ENCODE peak calls at places on chromosome 20, in six cellular contexts. E is heart right ventricle, Q is fibroblast of lung, H is kidney, J is brain microvascular endothelial cell, V is ascending aorta. D is an unnamed sample.

GRCh38 chr20:16111132-16111852 is 462.0 kb downstream of the KIF16B start:
- DNase-seq in Q (no peak), V (no peak), J (no peak), H (no peak), E (no peak), D (no peak)

GRCh38 chr20:23145281-23145700 is 59.2 kb upstream of the CD93 start:
- DNase-seq in H (peak; percentile 51), E (no peak), V (peak; percentile 92), Q (peak; percentile 91), J (peak; percentile 52), D (no peak)

GRCh38 chr20:39106791-39107190 is 144.6 kb downstream of the DHX35 start:
- DNase-seq in H (no peak), J (no peak), Q (no peak), E (no peak), V (no peak), D (no peak)

GRCh38 chr20:10924628-10925266 is 250.9 kb upstream of the JAG1 start:
- DNase-seq in V (no peak), E (no peak), Q (peak; percentile 92), H (no peak), J (peak; percentile 60), D (peak; percentile 93)

GRCh38 chr20:55264825-55265224 is 740.5 kb downstream of the CBLN4 start:
- DNase-seq in V (no peak), E (no peak), J (no peak), H (no peak), Q (no peak), D (no peak)

GRCh38 chr20:45337367-45338120 is 10.7 kb downstream of the SDC4 start:
- DNase-seq in Q (peak; percentile 81), V (peak; percentile 92), E (peak; percentile 47), J (peak; percentile 91), H (peak; percentile 95), D (peak; percentile 87)

GRCh38 chr20:52048365-52048764 is 143.2 kb downstream of the ZFP64 start:
- DNase-seq in V (no peak), Q (no peak), E (no peak), J (no peak), H (no peak), D (no peak)

GRCh38 chr20:37643400-37643799 is 50.4 kb upstream of the CTNNBL1 start:
- DNase-seq in J (no peak), E (no peak), Q (peak; percentile 1), V (no peak), H (no peak), D (no peak)

GRCh38 chr20:37669062-37669772 is 24.6 kb upstream of the CTNNBL1 start:
- DNase-seq in E (no peak), Q (no peak), V (no peak), H (no peak), J (no peak), D (no peak)

GRCh38 chr20:34622821-34623451 is 54.0 kb downstream of the PIGU start:
- DNase-seq in H (no peak), J (no peak), Q (no peak), E (no peak), V (no peak), D (no peak)

GRCh38 chr20:33337119-33337518 is 54.1 kb downstream of the BPIFB1 start:
- DNase-seq in V (no peak), Q (no peak), E (no peak), H (no peak), J (no peak), D (no peak)

GRCh38 chr20:46303176-46303956 is 4.9 kb downstream of the CDH22 start:
- DNase-seq in E (no peak), Q (no peak), H (no peak), V (no peak), J (no peak), D (no peak)

GRCh38 chr20:47325242-47325641 is 31.3 kb downstream of the ZMYND8 start:
- DNase-seq in J (no peak), H (peak; percentile 10), Q (no peak), V (no peak), E (no peak), D (no peak)

GRCh38 chr20:63163596-63164560 is 52.1 kb downstream of the YTHDF1 start:
- DNase-seq in Q (no peak), J (no peak), E (peak; percentile 2), V (no peak), H (peak; percentile 48), D (no peak)

GRCh38 chr20:62237772-62238568 is at the start of gene OSBPL2:
- DNase-seq in J (peak; percentile 96), H (peak; percentile 100), E (peak; percentile 99), Q (peak; percentile 95), V (peak; percentile 99), D (peak; percentile 80)

GRCh38 chr20:63055575-63056235 is 48.9 kb upstream of the BHLHE23 start:
- DNase-seq in V (peak; percentile 52), H (peak; percentile 63), Q (no peak), E (peak; percentile 7), J (no peak), D (no peak)

GRCh38 chr20:59802471-59803221 is 130.8 kb downstream of the SYCP2 start:
- DNase-seq in J (no peak), H (no peak), Q (no peak), V (no peak), E (no peak), D (no peak)

GRCh38 chr20:34511891-34512265 is 4.3 kb upstream of the DYNLRB1 start:
- DNase-seq in Q (no peak), J (no peak), H (no peak), V (no peak), E (no peak), D (no peak)

GRCh38 chr20:36344517-36345132 is 38.5 kb downstream of the DLGAP4 start:
- DNase-seq in H (peak; percentile 49), J (peak; percentile 31), V (no peak), E (no peak), Q (peak; percentile 54), D (no peak)

GRCh38 chr20:3392756-3393155 is 14.7 kb downstream of the DNAAF9 start:
- DNase-seq in Q (no peak), J (no peak), V (no peak), H (no peak), E (no peak), D (no peak)

GRCh38 chr20:37526238-37526838 is 1.3 kb downstream of the BLCAP start:
- DNase-seq in H (no peak), J (peak; percentile 53), V (peak; percentile 59), E (no peak), Q (no peak), D (no peak)

GRCh38 chr20:21265457-21266190 is 37.5 kb upstream of the XRN2 start:
- DNase-seq in V (no peak), J (no peak), H (no peak), Q (no peak), E (no peak), D (no peak)

GRCh38 chr20:36149469-36149868 is 5.1 kb upstream of the EPB41L1 start:
- DNase-seq in J (no peak), H (peak; percentile 87), V (peak; percentile 73), Q (no peak), E (peak; percentile 76), D (no peak)

GRCh38 chr20:19875746-19876145 is 117.7 kb downstream of the RIN2 start:
- DNase-seq in J (no peak), H (no peak), V (no peak), E (no peak), Q (no peak), D (no peak)
- H3K4me3 ChIP-seq in J (no peak overlapping the region), H (no peak overlapping the region), V (peak overlapping the region; percentile 23), E (no peak overlapping the region), Q (no peak overlapping the region), D (no peak overlapping the region)

DNA sequence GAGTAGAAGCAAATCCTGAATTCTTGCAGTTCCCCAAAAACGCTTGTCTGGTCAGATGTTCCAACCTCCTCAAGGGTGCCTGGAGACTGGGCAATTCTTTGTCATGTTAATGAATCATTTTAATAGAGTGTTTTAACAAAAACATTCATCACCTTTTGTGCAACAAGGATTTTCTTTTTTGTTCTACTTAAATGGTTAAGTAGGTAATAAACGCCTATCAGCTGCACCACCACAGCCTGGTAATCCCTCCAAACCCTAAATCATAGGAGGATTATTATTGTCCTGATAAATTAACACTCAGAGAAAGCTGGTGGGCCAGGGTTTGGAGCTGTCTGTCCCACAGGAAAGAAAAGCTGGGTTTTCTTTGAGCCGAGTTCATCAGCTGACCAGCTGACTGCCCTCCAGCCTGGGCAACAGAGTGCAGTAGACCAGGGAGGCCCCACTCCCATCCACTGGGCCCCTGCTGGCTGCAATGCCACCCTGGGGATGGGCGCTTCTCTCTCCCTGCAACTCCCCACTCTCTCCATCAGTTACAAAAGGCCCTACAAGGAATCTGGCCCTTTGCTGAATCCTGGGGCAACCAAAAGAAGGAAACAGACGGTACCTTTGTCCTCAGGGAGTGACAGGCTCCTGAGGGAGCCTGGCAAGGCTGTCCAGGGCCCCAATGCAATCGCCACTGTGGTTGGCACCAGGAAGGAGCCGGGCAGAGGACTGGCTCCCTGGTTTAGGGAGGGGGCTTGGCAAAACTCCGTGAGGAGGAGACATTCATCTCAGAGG is 23.1 kb upstream of the BMP7 start:
- DNase-seq in H (peak; percentile 26), J (no peak), V (no peak), Q (no peak), E (no peak), D (no peak)
- TF ChIP-seq CTCF in H (no peak), J (no peak), V (no peak), Q (no peak), E (no peak), D (no peak)

GRCh38 chr20:17683218-17684076 is 1.4 kb upstream of the RRBP1 start:
- DNase-seq in V (peak; percentile 38), H (no peak), Q (no peak), E (no peak), J (no peak), D (no peak)
- H3K4me3 ChIP-seq in V (peak overlapping the region; percentile 90), H (peak overlapping the region; percentile 55), Q (no peak overlapping the region), E (no peak overlapping the region), J (no peak overlapping the region), D (no peak overlapping the region)

GRCh38 chr20:770691-771090 is 2.4 kb upstream of the SLC52A3 start:
- DNase-seq in E (no peak), J (no peak), Q (no peak), V (no peak), H (no peak), D (no peak)

GRCh38 chr20:766906-767305 is 1.4 kb downstream of the SLC52A3 start:
- DNase-seq in E (no peak), Q (no peak), J (no peak), H (no peak), V (no peak), D (no peak)

GRCh38 chr20:764255-764654 is 4.0 kb downstream of the SLC52A3 start:
- DNase-seq in V (no peak), H (no peak), Q (no peak), J (no peak), E (no peak), D (no peak)

GRCh38 chr20:771741-772464 is 3.6 kb upstream of the SLC52A3 start:
- DNase-seq in J (no peak), H (no peak), V (no peak), E (no peak), Q (no peak), D (no peak)

DNA sequence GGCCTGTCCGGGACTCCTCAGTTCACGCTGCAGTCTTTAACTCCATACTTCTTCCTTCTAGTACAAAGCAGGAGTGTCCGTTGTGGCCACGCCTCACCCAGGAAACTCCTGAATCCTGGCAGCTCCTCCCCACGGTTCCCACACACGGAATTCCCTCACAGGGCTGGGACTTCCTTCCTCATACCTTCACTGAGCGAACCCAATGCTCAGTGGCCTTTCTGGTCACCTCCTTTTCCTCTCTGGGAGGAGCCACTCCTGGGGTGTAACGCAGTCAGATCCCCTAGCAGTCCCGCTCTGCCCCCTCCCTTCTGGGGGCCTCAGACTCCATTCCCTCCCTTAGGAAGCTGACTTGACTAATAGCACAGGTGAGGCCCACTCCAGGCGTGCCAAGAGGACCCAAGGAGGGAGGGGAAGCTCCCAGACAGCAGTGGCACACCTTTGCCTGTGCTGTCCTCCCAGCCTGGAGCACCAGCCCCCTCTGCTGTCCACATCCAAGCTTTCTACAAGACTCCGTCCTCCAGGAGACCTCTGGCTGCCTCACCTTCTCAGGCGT is at the start of gene SLC52A3:
- DNase-seq in Q (no peak), H (no peak), J (no peak), V (no peak), E (peak; percentile 30), D (no peak)
- TF ChIP-seq CTCF in Q (no peak), H (peak; percentile 8), J (no peak), V (no peak), E (peak; percentile 47), D (no peak)